ENCODE peak calls at places on chromosomes 16 and 17, in eight cellular contexts. M is SJSA1; Y is CD4-positive, alpha-beta T cell; X is prostate gland; R is stomach; Z is IMR-90; K is uterus; U is osteoblast. C is an unnamed sample.

GRCh38 chr16:4915226-4915761 is 21.7 kb downstream of the PPL start:
- DNase-seq in Z (peak; percentile 96), Y (no peak), U (peak; percentile 93), M (no peak), R (no peak), X (no peak), K (no peak), C (no peak)

GRCh38 chr16:3089717-3090592 is 9.1 kb downstream of the ZSCAN10 start:
- DNase-seq in X (no peak), U (peak; percentile 69), Y (no peak), K (no peak), Z (no peak), M (no peak), R (no peak), C (no peak)

GRCh38 chr17:73286863-73287296 is 24.9 kb downstream of the CDC42EP4 start:
- DNase-seq in X (peak; percentile 89), Z (peak; percentile 41), U (peak; percentile 76), K (peak; percentile 68), M (no peak), Y (no peak), R (no peak), C (no peak)

GRCh38 chr17:27526603-27527002 is 70.4 kb downstream of the KSR1 start:
- DNase-seq in M (peak; percentile 40), X (peak; percentile 22), Y (no peak), Z (peak; percentile 61), U (no peak), K (no peak), R (peak; percentile 49), C (no peak)

GRCh38 chr17:51351090-51351489 is 90.7 kb downstream of the UTP18 start:
- DNase-seq in M (no peak), Z (no peak), R (no peak), K (no peak), U (no peak), Y (no peak), X (no peak), C (no peak)

GRCh38 chr16:27486344-27486743 is 63.4 kb downstream of the GTF3C1 start:
- DNase-seq in M (no peak), U (no peak), R (no peak), Y (no peak), K (no peak), X (no peak), Z (no peak), C (no peak)

GRCh38 chr16:88744839-88745521 is 38.7 kb downstream of the CTU2 start:
- DNase-seq in K (no peak), X (no peak), M (no peak), Z (no peak), U (no peak), R (no peak), Y (no peak), C (no peak)

GRCh38 chr16:47851026-47851610 is 304.7 kb downstream of the ABCC12 start:
- DNase-seq in X (no peak), Z (no peak), R (no peak), U (no peak), Y (no peak), M (no peak), K (no peak), C (no peak)

GRCh38 chr17:74780443-74781238 is 4.5 kb upstream of the NAT9 start:
- DNase-seq in Z (no peak), Y (no peak), M (peak; percentile 49), K (no peak), X (no peak), R (no peak), U (peak; percentile 69), C (peak; percentile 50)

GRCh38 chr16:23682181-23682580 is 3.5 kb downstream of the PLK1 start:
- DNase-seq in M (no peak), X (no peak), R (no peak), U (no peak), Z (peak; percentile 40), K (no peak), Y (no peak), C (no peak)

GRCh38 chr17:77571562-77571981 is 386.9 kb upstream of the TNRC6C start:
- DNase-seq in K (no peak), Z (peak; percentile 6), R (peak; percentile 32), Y (no peak), X (no peak), U (peak; percentile 73), M (no peak), C (no peak)

GRCh38 chr17:18226284-18226945 is 980 bp downstream of the LLGL1 start:
- DNase-seq in R (no peak), Z (peak; percentile 11), M (no peak), X (no peak), K (no peak), Y (no peak), U (peak; percentile 93), C (no peak)

GRCh38 chr16:17345043-17345442 is 125.7 kb downstream of the XYLT1 start:
- DNase-seq in U (peak; percentile 71), X (peak; percentile 78), Z (peak; percentile 81), Y (no peak), R (no peak), M (no peak), K (peak; percentile 82), C (no peak)

GRCh38 chr16:75931043-75931442 is 204.8 kb upstream of the CPHXL start:
- DNase-seq in Z (peak; percentile 97), Y (no peak), K (no peak), M (peak; percentile 41), R (no peak), X (no peak), U (no peak), C (no peak)

GRCh38 chr17:65561394-65562205 is at the start of gene AXIN2:
- DNase-seq in K (peak; percentile 92), Z (peak; percentile 85), M (peak; percentile 84), R (peak; percentile 94), U (peak; percentile 100), X (peak; percentile 89), Y (peak; percentile 77), C (peak; percentile 76)

GRCh38 chr17:44105483-44105882 is 18.0 kb downstream of the HDAC5 start:
- DNase-seq in K (no peak), Z (no peak), U (no peak), R (no peak), Y (no peak), M (no peak), X (no peak), C (no peak)

GRCh38 chr17:40515491-40516041 is 14.1 kb upstream of the TNS4 start:
- DNase-seq in Y (no peak), R (no peak), U (no peak), Z (no peak), X (no peak), M (no peak), K (no peak), C (no peak)

GRCh38 chr16:75263963-75264445 is 12.6 kb upstream of the BCAR1 start:
- DNase-seq in Z (no peak), R (no peak), U (peak; percentile 95), M (no peak), Y (no peak), K (peak; percentile 42), X (no peak), C (no peak)

GRCh38 chr16:85436636-85437160 is 176.4 kb upstream of the GSE1 start:
- DNase-seq in U (peak; percentile 91), R (peak; percentile 57), X (peak; percentile 31), Z (no peak), K (peak; percentile 83), M (no peak), Y (no peak), C (peak; percentile 36)

GRCh38 chr16:2979669-2980226 is 498 bp downstream of the PKMYT1 start:
- DNase-seq in M (peak; percentile 25), K (no peak), U (peak; percentile 90), Y (no peak), Z (peak; percentile 2), R (no peak), X (no peak), C (no peak)

GRCh38 chr16:69934044-69934443 is 17.1 kb upstream of the CLEC18A start:
- DNase-seq in U (no peak), R (no peak), K (no peak), Y (no peak), M (no peak), Z (no peak), X (no peak), C (no peak)

GRCh38 chr16:56423584-56424403 is 1.6 kb downstream of the AMFR start:
- DNase-seq in U (no peak), K (no peak), R (no peak), Z (no peak), Y (no peak), M (no peak), X (no peak), C (no peak)
- H3K27ac ChIP-seq in U (peak overlapping the region; percentile 69), K (peak overlapping the region; percentile 90), R (peak overlapping the region; percentile 89), Z (peak overlapping the region; percentile 84), Y (no peak overlapping the region), M (no peak overlapping the region), X (peak overlapping the region; percentile 85), C (peak overlapping the region; percentile 80)

DNA sequence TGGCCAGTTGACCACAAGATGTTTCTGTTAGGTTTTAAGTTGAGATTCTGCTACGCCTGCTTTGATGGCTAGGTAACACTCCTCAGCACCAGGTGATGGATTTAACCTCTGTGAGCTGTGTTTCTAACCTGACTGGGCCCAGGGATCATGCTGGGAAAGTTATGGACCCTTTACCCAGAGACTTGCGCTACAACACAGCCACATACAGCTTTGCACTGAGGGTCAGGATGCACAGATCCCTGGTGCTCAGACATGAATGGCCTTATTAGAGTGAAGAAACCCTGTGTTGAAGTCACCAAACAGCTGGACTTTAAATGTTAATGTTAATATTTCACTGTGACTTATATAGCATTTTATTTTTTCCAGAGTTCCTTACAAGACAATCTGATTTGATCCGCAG is 114.3 kb downstream of the MSI2 start:
- DNase-seq in M (no peak), Z (no peak), X (no peak), K (no peak), U (no peak), R (no peak), Y (no peak), C (no peak)
- H3K27ac ChIP-seq in M (no peak overlapping the region), Z (peak overlapping the region; percentile 81), X (peak overlapping the region; percentile 33), K (no peak overlapping the region), U (peak overlapping the region; percentile 41), R (no peak overlapping the region), Y (no peak overlapping the region), C (no peak overlapping the region)

DNA sequence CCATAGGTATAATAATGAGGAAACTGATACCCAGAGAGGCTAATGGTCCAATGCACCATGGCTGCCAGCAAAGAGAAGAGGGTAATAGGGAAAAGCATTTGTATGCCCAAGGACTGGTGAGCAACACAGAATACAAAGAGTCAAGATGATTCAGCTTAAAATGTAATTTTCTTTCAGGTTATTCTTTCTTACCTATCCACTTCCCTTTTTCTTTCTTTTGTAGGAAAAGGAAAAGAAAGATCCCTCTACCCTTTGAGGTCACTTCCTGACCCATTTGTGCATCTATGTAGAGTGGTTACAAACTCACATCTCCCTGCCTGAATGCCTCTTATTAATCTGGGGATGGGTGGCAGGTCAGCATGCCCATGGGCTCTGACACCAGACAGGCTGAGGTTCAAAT is 3.5 kb upstream of the PLCG2 start:
- DNase-seq in X (no peak), K (no peak), U (no peak), M (no peak), R (no peak), Y (no peak), Z (no peak), C (no peak)
- H3K27ac ChIP-seq in X (no peak overlapping the region), K (no peak overlapping the region), U (no peak overlapping the region), M (no peak overlapping the region), R (no peak overlapping the region), Y (no peak overlapping the region), Z (no peak overlapping the region), C (no peak overlapping the region)

DNA sequence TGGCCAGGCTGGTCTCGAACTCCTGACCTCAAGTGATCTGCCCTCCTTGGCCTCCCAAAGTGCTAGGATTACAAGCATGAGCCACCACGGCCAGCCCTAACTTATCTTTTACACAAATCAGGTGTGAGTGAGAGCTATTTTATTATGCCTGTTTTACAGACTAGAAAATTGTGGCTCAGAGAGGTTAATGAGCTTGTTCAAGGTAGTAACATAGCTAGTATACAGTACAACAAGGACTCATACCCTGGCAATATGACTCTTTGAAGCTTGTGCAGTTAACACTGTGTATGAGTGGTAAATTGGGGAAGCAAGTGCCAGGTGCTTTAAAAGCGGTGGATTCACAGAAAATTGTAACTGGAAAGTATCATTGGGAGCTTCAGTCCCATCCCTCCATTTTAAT is 49.0 kb downstream of the YPEL2 start:
- DNase-seq in R (no peak), U (no peak), Y (no peak), X (no peak), Z (no peak), M (no peak), K (no peak), C (no peak)
- H3K27ac ChIP-seq in R (peak overlapping the region; percentile 83), U (no peak overlapping the region), Y (no peak overlapping the region), X (peak overlapping the region; percentile 63), Z (no peak overlapping the region), M (no peak overlapping the region), K (peak overlapping the region; percentile 96), C (peak overlapping the region; percentile 99)

C was measured in substantia nigra.